ENCODE peak calls at places on chromosomes 11 and 22, in five cellular contexts. N is GM12892, M is RWPE1, T is NCI-H1092, A is HCEC 1CT. C is an unnamed sample.

GRCh38 chr11:65429724-65430405 is 7.3 kb downstream of the NEAT1 start:
- DNase-seq in N (no peak), M (no peak), T (no peak), A (peak), C (no peak)

GRCh38 chr11:106463796-106464201 is 386.3 kb downstream of the AASDHPPT start:
- DNase-seq in N (no peak), M (no peak), T (no peak), A (no peak), C (no peak)

GRCh38 chr11:79055866-79056632 is 384.8 kb downstream of the TENM4 start:
- DNase-seq in N (no peak), M (no peak), T (no peak), A (peak), C (no peak)

GRCh38 chr11:15194671-15195415 is 80.1 kb downstream of the INSC start:
- DNase-seq in N (no peak), M (no peak), T (no peak), A (peak), C (no peak)

GRCh38 chr22:23675502-23676415 is 15.1 kb upstream of the RGL4 start:
- DNase-seq in N (no peak), M (no peak), T (no peak), A (no peak), C (no peak)

GRCh38 chr22:37167981-37168647 is 18.4 kb upstream of the IL2RB start:
- DNase-seq in N (no peak), M (no peak), T (no peak), A (no peak), C (no peak)

GRCh38 chr11:86703992-86704391 is 31.6 kb upstream of the ME3 start:
- DNase-seq in N (no peak), M (no peak), T (no peak), A (no peak), C (no peak)

GRCh38 chr11:65112551-65113360 is 1.1 kb downstream of the TM7SF2 start:
- DNase-seq in N (peak), M (no peak), T (peak), A (peak), C (no peak)

GRCh38 chr22:46347646-46348045 is 12.1 kb downstream of the TRMU start:
- DNase-seq in N (no peak), M (no peak), T (no peak), A (no peak), C (no peak)

GRCh38 chr11:12693075-12693473 is 18.9 kb downstream of the TEAD1 start:
- DNase-seq in N (no peak), M (no peak), T (no peak), A (no peak), C (no peak)

GRCh38 chr11:71426413-71426812 is 21.8 kb downstream of the DHCR7 start:
- DNase-seq in N (no peak), M (no peak), T (no peak), A (no peak), C (no peak)

GRCh38 chr11:74487875-74488274 is 5.6 kb downstream of the LIPT2 start:
- DNase-seq in N (no peak), M (no peak), T (no peak), A (peak), C (no peak)

GRCh38 chr11:128660957-128661356 is 32.9 kb upstream of the FLI1 start:
- DNase-seq in N (no peak), M (no peak), T (no peak), A (no peak), C (no peak)

GRCh38 chr22:24156146-24156914 is 25.0 kb upstream of the SUSD2 start:
- DNase-seq in N (peak), M (peak), T (peak), A (peak), C (no peak)

GRCh38 chr11:121300313-121300971 is 7.9 kb downstream of the SC5D start:
- DNase-seq in N (no peak), M (no peak), T (no peak), A (no peak), C (no peak)

GRCh38 chr11:132463941-132464340 is 1068.4 kb downstream of the OPCML start:
- DNase-seq in N (no peak), M (no peak), T (no peak), A (no peak), C (no peak)

GRCh38 chr22:49042066-49042465 is 785.6 kb downstream of the BRD1 start:
- DNase-seq in N (no peak), M (no peak), T (no peak), A (no peak), C (no peak)

GRCh38 chr11:16966633-16967346 is 47.4 kb downstream of the PLEKHA7 start:
- DNase-seq in N (no peak), M (no peak), T (no peak), A (no peak), C (no peak)

GRCh38 chr22:48929276-48929790 is 898.3 kb downstream of the BRD1 start:
- DNase-seq in N (no peak), M (no peak), T (no peak), A (no peak), C (no peak)

GRCh38 chr11:125166903-125167291 is 2.3 kb downstream of the PKNOX2 start:
- DNase-seq in N (no peak), M (no peak), T (no peak), A (no peak), C (no peak)

GRCh38 chr11:76782526-76783293 is 446 bp upstream of the TSKU start:
- DNase-seq in N (peak), M (peak), T (peak), A (peak), C (peak)

GRCh38 chr22:19873138-19873959 is 18.7 kb upstream of the GNB1L start:
- DNase-seq in N (peak), M (no peak), T (no peak), A (no peak), C (no peak)

GRCh38 chr11:64923944-64924909 is at the start of gene PPP2R5B:
- DNase-seq in N (peak), M (peak), T (peak), A (peak), C (peak)

GRCh38 chr22:49377306-49377705 is 450.4 kb downstream of the BRD1 start:
- DNase-seq in N (no peak), M (no peak), T (no peak), A (no peak), C (no peak)

GRCh38 chr11:120586072-120586471 is 74.5 kb downstream of the GRIK4 start:
- DNase-seq in N (no peak), M (no peak), T (no peak), A (no peak), C (no peak)

GRCh38 chr11:26286472-26287066 is 45.4 kb upstream of the ANO3 start:
- DNase-seq in N (no peak), M (peak), T (no peak), A (peak), C (no peak)

GRCh38 chr11:105937738-105938137 is 84.3 kb downstream of the MSANTD4 start:
- DNase-seq in N (no peak), M (peak), T (no peak), A (no peak), C (no peak)

GRCh38 chr22:24801906-24802504 is 4.0 kb upstream of the SGSM1 start:
- DNase-seq in N (no peak), M (no peak), T (no peak), A (no peak), C (no peak)

GRCh38 chr11:79438631-79439429 is 2.0 kb downstream of the TENM4 start:
- DNase-seq in N (peak), M (peak), T (peak), A (no peak), C (no peak)

GRCh38 chr22:32354360-32355351 is 3.0 kb upstream of the RFPL3 start:
- DNase-seq in N (no peak), M (peak), T (no peak), A (no peak), C (no peak)

GRCh38 chr22:44642096-44642644 is 59.8 kb upstream of the PRR5 start:
- DNase-seq in N (no peak), M (no peak), T (no peak), A (no peak), C (no peak)

GRCh38 chr11:105968021-105968697 is 53.9 kb downstream of the MSANTD4 start:
- DNase-seq in N (no peak), M (peak), T (no peak), A (peak), C (no peak)

GRCh38 chr22:32520612-32521011 is 46.0 kb downstream of the FBXO7 start:
- DNase-seq in N (no peak), M (no peak), T (no peak), A (no peak), C (no peak)

GRCh38 chr11:123740787-123741158 is 687 bp downstream of the ZNF202 start:
- DNase-seq in N (no peak), M (peak), T (no peak), A (no peak), C (no peak)

GRCh38 chr11:72813740-72814138 is 472 bp upstream of the ATG16L2 start:
- DNase-seq in N (peak), M (peak), T (peak), A (peak), C (no peak)

GRCh38 chr11:134740590-134741342 is 328.7 kb upstream of the B3GAT1 start:
- DNase-seq in N (no peak), M (no peak), T (no peak), A (no peak), C (no peak)

GRCh38 chr11:119728226-119728626 is 774 bp downstream of the NECTIN1 start:
- DNase-seq in N (no peak), M (no peak), T (no peak), A (no peak), C (no peak)

GRCh38 chr11:9973921-9974320 is 310.0 kb downstream of the SWAP70 start:
- DNase-seq in N (no peak), M (no peak), T (no peak), A (no peak), C (no peak)

GRCh38 chr11:10181811-10182210 is 112.2 kb downstream of the SBF2 start:
- DNase-seq in N (no peak), M (peak), T (no peak), A (peak), C (no peak)

GRCh38 chr22:32660292-32660691 is 141.2 kb upstream of the TIMP3 start:
- DNase-seq in N (peak), M (peak), T (peak), A (no peak), C (no peak)